ENCODE peak calls at places on chromosomes 5 and 9, in seven cellular contexts. R is H7; P is posterior vena cava; U is activated CD8-positive, alpha-beta memory T cell treated with anti-CD3 and anti-CD28 coated beads for 24 hours; C is activated CD8-positive, alpha-beta T cell treated with anti-CD3 and anti-CD28 coated beads, Interleukin-2, amount 10 ng/mL, durations not matched to agents 7 days and 5 days; D is kidney tubule cell; I is progenitor cell of endocrine pancreas. X is an unnamed sample.

GRCh38 chr5:97714426-97714825 is 531.4 kb upstream of the RIOK2 start:
- DNase-seq in U (no peak), R (no peak), D (no peak), P (no peak), C (no peak), I (no peak), X (no peak)

GRCh38 chr5:19564036-19564435 is 424.0 kb downstream of the CDH18 start:
- DNase-seq in U (no peak), I (no peak), C (no peak), D (no peak), R (no peak), P (no peak), X (no peak)

GRCh38 chr5:6576861-6577501 is 55.9 kb downstream of the NSUN2 start:
- DNase-seq in I (no peak), D (peak), C (peak), P (no peak), R (peak), U (no peak), X (peak)

GRCh38 chr9:116144038-116144437 is 9.6 kb upstream of the PAPPA start:
- DNase-seq in C (no peak), D (peak), I (no peak), P (no peak), U (no peak), R (no peak), X (no peak)

GRCh38 chr9:129022037-129022436 is 6.1 kb downstream of the SH3GLB2 start:
- DNase-seq in U (no peak), I (no peak), P (no peak), C (no peak), R (no peak), D (no peak), X (no peak)

GRCh38 chr5:132655821-132656773 is 1.9 kb upstream of the IL13 start:
- DNase-seq in P (no peak), I (no peak), D (no peak), R (peak), U (peak), C (peak), X (no peak)

GRCh38 chr9:134839441-134840125 is 41.0 kb upstream of the FCN2 start:
- DNase-seq in U (no peak), I (no peak), D (no peak), C (no peak), P (no peak), R (peak), X (peak)

GRCh38 chr9:86966852-86967511 is 19.7 kb upstream of the GAS1 start:
- DNase-seq in U (no peak), D (no peak), P (no peak), I (no peak), R (no peak), C (no peak), X (no peak)

GRCh38 chr9:36064448-36065037 is 27.8 kb downstream of the RECK start:
- DNase-seq in D (peak), I (no peak), C (no peak), P (no peak), R (no peak), U (no peak), X (no peak)

GRCh38 chr5:40446910-40447309 is 232.8 kb upstream of the PTGER4 start:
- DNase-seq in C (no peak), U (no peak), R (no peak), P (no peak), I (no peak), D (peak), X (peak)

GRCh38 chr5:83919071-83920041 is 198.7 kb upstream of the HAPLN1 start:
- DNase-seq in C (no peak), R (no peak), D (no peak), I (no peak), U (no peak), P (no peak), X (no peak)

GRCh38 chr5:172443441-172444109 is 10.8 kb downstream of the SH3PXD2B start:
- DNase-seq in D (peak), P (peak), R (no peak), C (peak), U (peak), I (no peak), X (peak)

GRCh38 chr9:81410201-81410600 is 279.1 kb downstream of the TLE1 start:
- DNase-seq in R (no peak), D (peak), I (no peak), P (no peak), U (no peak), C (no peak), X (no peak)

GRCh38 chr9:83456226-83456625 is 82.0 kb downstream of the FRMD3 start:
- DNase-seq in U (no peak), P (no peak), I (no peak), R (no peak), D (no peak), C (no peak), X (no peak)

GRCh38 chr5:77937015-77937908 is 161.1 kb upstream of the TBCA start:
- DNase-seq in P (no peak), C (no peak), U (no peak), I (no peak), R (no peak), D (no peak), X (peak)

GRCh38 chr5:159801303-159801702 is 115.0 kb upstream of the ADRA1B start:
- DNase-seq in U (no peak), P (no peak), R (no peak), C (no peak), D (no peak), I (no peak), X (no peak)

GRCh38 chr5:10973316-10973715 is 212.3 kb upstream of the DAP start:
- DNase-seq in R (no peak), P (no peak), D (no peak), I (no peak), U (no peak), C (no peak), X (no peak)

GRCh38 chr5:116448450-116448849 is 126.2 kb downstream of the SEMA6A start:
- DNase-seq in R (no peak), D (no peak), C (no peak), U (no peak), P (no peak), I (no peak), X (no peak)

GRCh38 chr5:16866795-16867584 is 69.1 kb downstream of the MYO10 start:
- DNase-seq in P (no peak), I (no peak), D (peak), U (no peak), C (no peak), R (peak), X (no peak)

GRCh38 chr5:138978085-138978484 is 103.0 kb upstream of the LRRTM2 start:
- DNase-seq in P (no peak), U (no peak), R (no peak), D (peak), I (no peak), C (no peak), X (no peak)

GRCh38 chr5:28903643-28904042 is 1865.3 kb upstream of the CDH9 start:
- DNase-seq in C (no peak), P (no peak), D (no peak), I (no peak), U (no peak), R (no peak), X (no peak)

GRCh38 chr9:7976167-7976755 is 176.7 kb upstream of the DMAC1 start:
- DNase-seq in U (no peak), R (no peak), D (peak), C (peak), I (no peak), P (no peak), X (no peak)

GRCh38 chr9:80387828-80388227 is 816.1 kb downstream of the TLE4 start:
- DNase-seq in D (no peak), U (no peak), I (no peak), P (no peak), C (no peak), R (no peak), X (no peak)

GRCh38 chr9:394347-395052 is 179.8 kb downstream of the DOCK8 start:
- DNase-seq in U (no peak), D (no peak), C (no peak), I (no peak), R (no peak), P (no peak), X (no peak)

X was measured in SK-MEL-5.